ENCODE peak calls at places on chromosomes 3 and 15, in six cellular contexts. One of them, this sample, is unnamed.
A peak's percentile ranks its signal among the peaks of the same experiment; 100 is the strongest.

GRCh38 chr3:182636646-182637045 is 156.7 kb upstream of the ATP11B start:
- DNase-seq in transverse colon: no peak
- DNase-seq in hepatocyte: no peak
- DNase-seq in AG04450: no peak
- DNase-seq in cardiac muscle cell: peak; percentile 1
- DNase-seq in right lobe of liver: no peak
- DNase-seq in this sample: no peak

GRCh38 chr3:194148383-194148782 is 12.4 kb downstream of the HES1 start:
- DNase-seq in transverse colon: no peak
- DNase-seq in hepatocyte: no peak
- DNase-seq in AG04450: no peak
- DNase-seq in cardiac muscle cell: peak; percentile 73
- DNase-seq in right lobe of liver: peak; percentile 84
- DNase-seq in this sample: no peak

GRCh38 chr3:143784446-143784845 is 63.8 kb downstream of the SLC9A9 start:
- DNase-seq in transverse colon: no peak
- DNase-seq in hepatocyte: no peak
- DNase-seq in AG04450: no peak
- DNase-seq in cardiac muscle cell: no peak
- DNase-seq in right lobe of liver: no peak
- DNase-seq in this sample: no peak

GRCh38 chr15:51658664-51659063 is 22.6 kb upstream of the SCG3 start:
- DNase-seq in transverse colon: no peak
- DNase-seq in hepatocyte: no peak
- DNase-seq in AG04450: no peak
- DNase-seq in cardiac muscle cell: no peak
- DNase-seq in right lobe of liver: no peak
- DNase-seq in this sample: no peak

GRCh38 chr15:31474059-31474868 is 147.6 kb downstream of the KLF13 start:
- DNase-seq in transverse colon: no peak
- DNase-seq in hepatocyte: no peak
- DNase-seq in AG04450: no peak
- DNase-seq in cardiac muscle cell: no peak
- DNase-seq in right lobe of liver: peak; percentile 30
- DNase-seq in this sample: peak; percentile 55

GRCh38 chr3:130829575-130829947 is 64.3 kb upstream of the ATP2C1 start:
- DNase-seq in transverse colon: no peak
- DNase-seq in hepatocyte: no peak
- DNase-seq in AG04450: no peak
- DNase-seq in cardiac muscle cell: no peak
- DNase-seq in right lobe of liver: no peak
- DNase-seq in this sample: no peak

GRCh38 chr3:116423945-116424344 is 21.3 kb downstream of the LSAMP start:
- DNase-seq in transverse colon: no peak
- DNase-seq in hepatocyte: no peak
- DNase-seq in AG04450: no peak
- DNase-seq in cardiac muscle cell: no peak
- DNase-seq in right lobe of liver: no peak
- DNase-seq in this sample: no peak

GRCh38 chr3:41330465-41330864 is 131.2 kb downstream of the CTNNB1 start:
- DNase-seq in transverse colon: no peak
- DNase-seq in hepatocyte: no peak
- DNase-seq in AG04450: no peak
- DNase-seq in cardiac muscle cell: peak; percentile 14
- DNase-seq in right lobe of liver: no peak
- DNase-seq in this sample: no peak

GRCh38 chr3:9180764-9181117 is 68.7 kb downstream of the SRGAP3 start:
- DNase-seq in transverse colon: no peak
- DNase-seq in hepatocyte: no peak
- DNase-seq in AG04450: no peak
- DNase-seq in cardiac muscle cell: no peak
- DNase-seq in right lobe of liver: no peak
- DNase-seq in this sample: no peak

GRCh38 chr15:96560246-96560895 is 229.9 kb downstream of the NR2F2 start:
- DNase-seq in transverse colon: no peak
- DNase-seq in hepatocyte: no peak
- DNase-seq in AG04450: no peak
- DNase-seq in cardiac muscle cell: peak; percentile 43
- DNase-seq in right lobe of liver: no peak
- DNase-seq in this sample: no peak

GRCh38 chr15:98232761-98233160 is 272.3 kb downstream of the ARRDC4 start:
- DNase-seq in transverse colon: no peak
- DNase-seq in hepatocyte: no peak
- DNase-seq in AG04450: no peak
- DNase-seq in cardiac muscle cell: no peak
- DNase-seq in right lobe of liver: no peak
- DNase-seq in this sample: no peak

GRCh38 chr3:138227650-138228049 is 40.5 kb downstream of the ARMC8 start:
- DNase-seq in transverse colon: no peak
- DNase-seq in hepatocyte: no peak
- DNase-seq in AG04450: peak; percentile 21
- DNase-seq in cardiac muscle cell: peak; percentile 76
- DNase-seq in right lobe of liver: no peak
- DNase-seq in this sample: no peak

GRCh38 chr3:3031358-3031757 is 78.8 kb downstream of the IL5RA start:
- DNase-seq in transverse colon: no peak
- DNase-seq in hepatocyte: peak; percentile 13
- DNase-seq in AG04450: no peak
- DNase-seq in cardiac muscle cell: peak; percentile 18
- DNase-seq in right lobe of liver: no peak
- DNase-seq in this sample: no peak

GRCh38 chr15:82810061-82810862 is 834 bp downstream of the WHAMM start:
- DNase-seq in transverse colon: peak; percentile 37
- DNase-seq in hepatocyte: peak; percentile 82
- DNase-seq in AG04450: no peak
- DNase-seq in cardiac muscle cell: peak; percentile 77
- DNase-seq in right lobe of liver: peak; percentile 58
- DNase-seq in this sample: no peak

GRCh38 chr15:90400759-90401314 is 12.8 kb downstream of the IQGAP1 start:
- DNase-seq in transverse colon: peak; percentile 69
- DNase-seq in hepatocyte: peak; percentile 89
- DNase-seq in AG04450: peak; percentile 81
- DNase-seq in cardiac muscle cell: peak; percentile 97
- DNase-seq in right lobe of liver: no peak
- DNase-seq in this sample: peak; percentile 84

GRCh38 chr15:64990168-64990470 is 405 bp upstream of the SPG21 start:
- DNase-seq in transverse colon: no peak
- DNase-seq in hepatocyte: no peak
- DNase-seq in AG04450: no peak
- DNase-seq in cardiac muscle cell: no peak
- DNase-seq in right lobe of liver: no peak
- DNase-seq in this sample: no peak

GRCh38 chr3:25156526-25157075 is 271.5 kb upstream of the RARB start:
- DNase-seq in transverse colon: no peak
- DNase-seq in hepatocyte: peak; percentile 45
- DNase-seq in AG04450: no peak
- DNase-seq in cardiac muscle cell: peak; percentile 80
- DNase-seq in right lobe of liver: no peak
- DNase-seq in this sample: no peak

GRCh38 chr15:74417230-74417629 is 16.5 kb downstream of the SEMA7A start:
- DNase-seq in transverse colon: no peak
- DNase-seq in hepatocyte: no peak
- DNase-seq in AG04450: no peak
- DNase-seq in cardiac muscle cell: peak; percentile 56
- DNase-seq in right lobe of liver: no peak
- DNase-seq in this sample: no peak

GRCh38 chr15:93771429-93772020 is 459.8 kb upstream of the MCTP2 start:
- DNase-seq in transverse colon: no peak
- DNase-seq in hepatocyte: no peak
- DNase-seq in AG04450: no peak
- DNase-seq in cardiac muscle cell: no peak
- DNase-seq in right lobe of liver: no peak
- DNase-seq in this sample: no peak

GRCh38 chr3:139307072-139307491 is 36.7 kb upstream of the MRPS22 start:
- DNase-seq in transverse colon: no peak
- DNase-seq in hepatocyte: no peak
- DNase-seq in AG04450: no peak
- DNase-seq in cardiac muscle cell: no peak
- DNase-seq in right lobe of liver: no peak
- DNase-seq in this sample: no peak

GRCh38 chr3:64190517-64191515 is 34.5 kb downstream of the PRICKLE2 start:
- DNase-seq in transverse colon: no peak
- DNase-seq in hepatocyte: peak; percentile 58
- DNase-seq in AG04450: peak; percentile 65
- DNase-seq in cardiac muscle cell: peak; percentile 91
- DNase-seq in right lobe of liver: no peak
- DNase-seq in this sample: no peak

GRCh38 chr3:171168086-171168485 is 141.6 kb upstream of the SLC2A2 start:
- DNase-seq in transverse colon: no peak
- DNase-seq in hepatocyte: peak; percentile 59
- DNase-seq in AG04450: no peak
- DNase-seq in cardiac muscle cell: peak; percentile 44
- DNase-seq in right lobe of liver: peak; percentile 66
- DNase-seq in this sample: no peak

GRCh38 chr3:158847466-158847849 is 45.6 kb downstream of the MFSD1 start:
- DNase-seq in transverse colon: no peak
- DNase-seq in hepatocyte: no peak
- DNase-seq in AG04450: no peak
- DNase-seq in cardiac muscle cell: peak; percentile 8
- DNase-seq in right lobe of liver: no peak
- DNase-seq in this sample: no peak

GRCh38 chr3:153621988-153622387 is 460.0 kb downstream of the RAP2B start:
- DNase-seq in transverse colon: no peak
- DNase-seq in hepatocyte: no peak
- DNase-seq in AG04450: no peak
- DNase-seq in cardiac muscle cell: no peak
- DNase-seq in right lobe of liver: no peak
- DNase-seq in this sample: no peak

GRCh38 chr3:184620101-184620798 is 58.7 kb downstream of the EPHB3 start:
- DNase-seq in transverse colon: no peak
- DNase-seq in hepatocyte: peak; percentile 53
- DNase-seq in AG04450: no peak
- DNase-seq in cardiac muscle cell: peak; percentile 53
- DNase-seq in right lobe of liver: no peak
- DNase-seq in this sample: no peak

GRCh38 chr15:58241872-58242271 is 103.7 kb downstream of the AQP9 start:
- DNase-seq in transverse colon: no peak
- DNase-seq in hepatocyte: no peak
- DNase-seq in AG04450: no peak
- DNase-seq in cardiac muscle cell: no peak
- DNase-seq in right lobe of liver: no peak
- DNase-seq in this sample: no peak

GRCh38 chr3:51999861-52000260 is 4.2 kb upstream of the RPL29 start:
- DNase-seq in transverse colon: no peak
- DNase-seq in hepatocyte: no peak
- DNase-seq in AG04450: no peak
- DNase-seq in cardiac muscle cell: no peak
- DNase-seq in right lobe of liver: no peak
- DNase-seq in this sample: no peak

GRCh38 chr3:3798641-3799113 is 554 bp upstream of the LRRN1 start:
- DNase-seq in transverse colon: peak; percentile 9
- DNase-seq in hepatocyte: peak; percentile 49
- DNase-seq in AG04450: no peak
- DNase-seq in cardiac muscle cell: no peak
- DNase-seq in right lobe of liver: no peak
- DNase-seq in this sample: no peak

GRCh38 chr3:7789324-7789723 is 712.3 kb upstream of the LMCD1 start:
- DNase-seq in transverse colon: no peak
- DNase-seq in hepatocyte: no peak
- DNase-seq in AG04450: no peak
- DNase-seq in cardiac muscle cell: no peak
- DNase-seq in right lobe of liver: no peak
- DNase-seq in this sample: no peak

GRCh38 chr3:32077260-32078084 is 28.9 kb upstream of the GPD1L start:
- DNase-seq in transverse colon: peak; percentile 77
- DNase-seq in hepatocyte: no peak
- DNase-seq in AG04450: no peak
- DNase-seq in cardiac muscle cell: peak; percentile 21
- DNase-seq in right lobe of liver: no peak
- DNase-seq in this sample: no peak

GRCh38 chr3:73546961-73547360 is 77.8 kb downstream of the PDZRN3 start:
- DNase-seq in transverse colon: no peak
- DNase-seq in hepatocyte: no peak
- DNase-seq in AG04450: peak; percentile 81
- DNase-seq in cardiac muscle cell: peak; percentile 77
- DNase-seq in right lobe of liver: no peak
- DNase-seq in this sample: no peak

GRCh38 chr3:59692117-59692516 is 642.3 kb upstream of the CFAP20DC start:
- DNase-seq in transverse colon: no peak
- DNase-seq in hepatocyte: no peak
- DNase-seq in AG04450: no peak
- DNase-seq in cardiac muscle cell: no peak
- DNase-seq in right lobe of liver: no peak
- DNase-seq in this sample: no peak

GRCh38 chr3:30658328-30659052 is 52.1 kb downstream of the TGFBR2 start:
- DNase-seq in transverse colon: no peak
- DNase-seq in hepatocyte: no peak
- DNase-seq in AG04450: peak; percentile 43
- DNase-seq in cardiac muscle cell: peak; percentile 73
- DNase-seq in right lobe of liver: no peak
- DNase-seq in this sample: no peak

DNA sequence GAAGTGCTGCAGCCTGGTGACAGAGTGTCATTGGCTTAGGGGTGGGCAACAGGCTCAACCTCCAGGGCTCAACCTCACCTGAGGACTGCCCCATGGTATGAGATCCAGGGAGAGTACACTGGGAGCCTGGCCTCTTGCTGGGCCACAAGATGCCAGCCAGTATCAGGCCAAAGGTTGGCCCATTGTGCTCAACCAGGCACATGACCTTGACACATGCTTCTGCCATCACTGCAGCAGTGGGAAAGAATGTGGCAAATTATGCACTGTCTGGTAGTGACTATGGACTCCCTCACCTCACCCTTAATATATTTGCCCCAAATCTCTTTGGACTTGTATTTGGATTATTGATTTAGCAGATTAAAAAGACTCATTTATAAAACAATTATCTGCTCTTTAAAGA is 233.9 kb upstream of the GOLGA6L4 start:
- DNase-seq in transverse colon: no peak
- DNase-seq in hepatocyte: no peak
- DNase-seq in AG04450: no peak
- DNase-seq in cardiac muscle cell: no peak
- DNase-seq in right lobe of liver: no peak
- DNase-seq in this sample: no peak
- H3K27me3 ChIP-seq in transverse colon: no peaks in the 10 kb centered on the region
- H3K27me3 ChIP-seq in hepatocyte: no peaks in the 10 kb centered on the region
- H3K27me3 ChIP-seq in AG04450: no peaks in the 10 kb centered on the region
- H3K27me3 ChIP-seq in cardiac muscle cell: peaks cover 3% of the 10 kb centered on the region
- H3K27me3 ChIP-seq in right lobe of liver: no peaks in the 10 kb centered on the region
- H3K27me3 ChIP-seq in this sample: no peaks in the 10 kb centered on the region

GRCh38 chr3:5251196-5251583 is 63.7 kb downstream of the EDEM1 start:
- DNase-seq in transverse colon: no peak
- DNase-seq in hepatocyte: no peak
- DNase-seq in AG04450: no peak
- DNase-seq in cardiac muscle cell: no peak
- DNase-seq in right lobe of liver: no peak
- DNase-seq in this sample: no peak
- H3K4me3 ChIP-seq in transverse colon: peak overlapping the region; percentile 39
- H3K4me3 ChIP-seq in hepatocyte: no peak overlapping the region
- H3K4me3 ChIP-seq in AG04450: peak overlapping the region; percentile 40
- H3K4me3 ChIP-seq in cardiac muscle cell: no peak overlapping the region
- H3K4me3 ChIP-seq in right lobe of liver: peak overlapping the region; percentile 30
- H3K4me3 ChIP-seq in this sample: no peak overlapping the region

GRCh38 chr15:33675246-33675645 is 293.1 kb upstream of the CHRM5 start:
- DNase-seq in transverse colon: no peak
- DNase-seq in hepatocyte: peak; percentile 25
- DNase-seq in AG04450: no peak
- DNase-seq in cardiac muscle cell: peak; percentile 36
- DNase-seq in right lobe of liver: no peak
- DNase-seq in this sample: no peak
- TF ChIP-seq CTCF in transverse colon: no peak
- TF ChIP-seq CTCF in hepatocyte: peak; percentile 43
- TF ChIP-seq CTCF in AG04450: peak; percentile 24
- TF ChIP-seq CTCF in cardiac muscle cell: peak; percentile 43
- TF ChIP-seq CTCF in right lobe of liver: peak; percentile 22
- TF ChIP-seq CTCF in this sample: no peak

GRCh38 chr15:52679232-52680040 is at the start of gene ATOSA:
- DNase-seq in transverse colon: peak; percentile 94
- DNase-seq in hepatocyte: peak; percentile 94
- DNase-seq in AG04450: peak; percentile 42
- DNase-seq in cardiac muscle cell: peak; percentile 89
- DNase-seq in right lobe of liver: peak; percentile 96
- DNase-seq in this sample: peak; percentile 95
- H3K27me3 ChIP-seq in transverse colon: no peaks in the 10 kb centered on the region
- H3K27me3 ChIP-seq in hepatocyte: no peaks in the 10 kb centered on the region
- H3K27me3 ChIP-seq in AG04450: no peaks in the 10 kb centered on the region
- H3K27me3 ChIP-seq in cardiac muscle cell: no peaks in the 10 kb centered on the region
- H3K27me3 ChIP-seq in right lobe of liver: no peaks in the 10 kb centered on the region
- H3K27me3 ChIP-seq in this sample: no peaks in the 10 kb centered on the region

This sample was measured in right atrium auricular region.